ENCODE peak calls at places on chromosomes 6 and 20, in nine cellular contexts. T, S, D, G, M, Y, K, H and W are unnamed samples.

GRCh38 chr6:149225370-149225769 is 92.1 kb upstream of the TAB2 start:
- DNase-seq in T (no peak), S (no peak), D (no peak), G (no peak), M (no peak), Y (no peak), K (no peak), H (no peak), W (no peak)

GRCh38 chr20:38113401-38114325 is 51.4 kb downstream of the TGM2 start:
- DNase-seq in T (peak; percentile 78), S (no peak), D (no peak), G (no peak), M (no peak), Y (no peak), K (no peak), H (no peak), W (no peak)

GRCh38 chr6:33961686-33962085 is 157.9 kb upstream of the MLN start:
- DNase-seq in T (no peak), S (no peak), D (no peak), G (no peak), M (peak; percentile 51), Y (no peak), K (no peak), H (no peak), W (peak; percentile 32)

GRCh38 chr6:42468273-42468672 is 16.5 kb upstream of the TRERF1 start:
- DNase-seq in T (no peak), S (no peak), D (no peak), G (no peak), M (no peak), Y (no peak), K (no peak), H (no peak), W (no peak)

GRCh38 chr6:9138856-9139426 is 703.6 kb upstream of the SLC35B3 start:
- DNase-seq in T (no peak), S (peak; percentile 2), D (no peak), G (no peak), M (no peak), Y (no peak), K (no peak), H (no peak), W (no peak)

GRCh38 chr20:52103911-52104545 is 87.6 kb downstream of the ZFP64 start:
- DNase-seq in T (no peak), S (no peak), D (no peak), G (peak; percentile 11), M (no peak), Y (no peak), K (peak; percentile 89), H (no peak), W (peak; percentile 48)

GRCh38 chr20:11686900-11687543 is 230.7 kb upstream of the BTBD3 start:
- DNase-seq in T (no peak), S (no peak), D (peak; percentile 58), G (peak; percentile 4), M (no peak), Y (peak; percentile 60), K (no peak), H (no peak), W (peak; percentile 65)

GRCh38 chr6:134422426-134423231 is 104.7 kb upstream of the SGK1 start:
- DNase-seq in T (peak; percentile 84), S (no peak), D (no peak), G (peak; percentile 98), M (no peak), Y (no peak), K (no peak), H (no peak), W (no peak)

GRCh38 chr20:17570347-17571152 is 675 bp downstream of the DSTN start:
- DNase-seq in T (peak; percentile 53), S (peak; percentile 25), D (peak; percentile 67), G (peak; percentile 60), M (peak; percentile 86), Y (peak; percentile 56), K (no peak), H (peak; percentile 9), W (peak; percentile 83)

GRCh38 chr20:5557123-5557522 is 193.1 kb upstream of the SHLD1 start:
- DNase-seq in T (no peak), S (no peak), D (peak; percentile 50), G (peak; percentile 68), M (no peak), Y (no peak), K (no peak), H (peak; percentile 32), W (no peak)

GRCh38 chr6:97586344-97586743 is 303.3 kb upstream of the MMS22L start:
- DNase-seq in T (no peak), S (peak; percentile 3), D (no peak), G (peak; percentile 1), M (no peak), Y (no peak), K (no peak), H (no peak), W (no peak)

GRCh38 chr20:39016076-39016475 is 53.9 kb downstream of the DHX35 start:
- DNase-seq in T (no peak), S (no peak), D (no peak), G (no peak), M (no peak), Y (no peak), K (no peak), H (no peak), W (no peak)

GRCh38 chr20:50312002-50312681 is 121.5 kb downstream of the CEBPB start:
- DNase-seq in T (no peak), S (no peak), D (no peak), G (no peak), M (peak; percentile 50), Y (no peak), K (no peak), H (no peak), W (peak; percentile 33)

GRCh38 chr20:41380551-41381262 is 14.1 kb upstream of the EMILIN3 start:
- DNase-seq in T (no peak), S (no peak), D (no peak), G (no peak), M (peak; percentile 31), Y (no peak), K (no peak), H (no peak), W (peak; percentile 42)

GRCh38 chr6:75374913-75375530 is 90.4 kb upstream of the TMEM30A start:
- DNase-seq in T (no peak), S (no peak), D (no peak), G (peak; percentile 33), M (no peak), Y (no peak), K (no peak), H (no peak), W (no peak)

GRCh38 chr20:34561661-34562060 is 3.1 kb downstream of the MAP1LC3A start:
- DNase-seq in T (no peak), S (no peak), D (no peak), G (no peak), M (no peak), Y (no peak), K (no peak), H (no peak), W (no peak)

GRCh38 chr6:19356692-19357091 is 480.5 kb upstream of the ID4 start:
- DNase-seq in T (no peak), S (no peak), D (no peak), G (no peak), M (no peak), Y (no peak), K (no peak), H (no peak), W (no peak)

GRCh38 chr6:98836025-98836961 is 1.9 kb downstream of the POU3F2 start:
- DNase-seq in T (no peak), S (peak; percentile 74), D (no peak), G (no peak), M (no peak), Y (no peak), K (no peak), H (no peak), W (no peak)

GRCh38 chr6:51743999-51744398 is 343.4 kb downstream of the PKHD1 start:
- DNase-seq in T (no peak), S (no peak), D (no peak), G (no peak), M (no peak), Y (no peak), K (no peak), H (no peak), W (no peak)

GRCh38 chr6:52788478-52788877 is 15.1 kb downstream of the GSTA1 start:
- DNase-seq in T (no peak), S (no peak), D (peak; percentile 50), G (peak; percentile 11), M (no peak), Y (peak; percentile 23), K (no peak), H (no peak), W (no peak)

GRCh38 chr6:130890531-130890950 is 63.3 kb downstream of the SMLR1 start:
- DNase-seq in T (no peak), S (no peak), D (no peak), G (peak; percentile 31), M (no peak), Y (no peak), K (no peak), H (no peak), W (no peak)

GRCh38 chr6:139834232-139834631 is 459.8 kb upstream of the CITED2 start:
- DNase-seq in T (no peak), S (no peak), D (no peak), G (no peak), M (no peak), Y (no peak), K (no peak), H (no peak), W (no peak)

GRCh38 chr20:15739056-15739455 is 834.2 kb downstream of the KIF16B start:
- DNase-seq in T (no peak), S (no peak), D (no peak), G (no peak), M (no peak), Y (no peak), K (no peak), H (no peak), W (no peak)

GRCh38 chr6:41413250-41413649 is 77.8 kb downstream of the NCR2 start:
- DNase-seq in T (no peak), S (no peak), D (no peak), G (no peak), M (no peak), Y (no peak), K (no peak), H (no peak), W (no peak)

GRCh38 chr20:1467355-1468116 is 887 bp upstream of the NSFL1C start:
- DNase-seq in T (no peak), S (peak; percentile 41), D (peak; percentile 52), G (no peak), M (no peak), Y (peak; percentile 56), K (peak; percentile 91), H (no peak), W (no peak)

GRCh38 chr6:90086517-90086916 is 192.2 kb downstream of the GJA10 start:
- DNase-seq in T (no peak), S (no peak), D (no peak), G (no peak), M (no peak), Y (no peak), K (no peak), H (no peak), W (no peak)

GRCh38 chr6:112258636-112259336 is 4.4 kb upstream of the LAMA4 start:
- DNase-seq in T (no peak), S (no peak), D (no peak), G (no peak), M (no peak), Y (no peak), K (no peak), H (no peak), W (no peak)

GRCh38 chr6:37243816-37244370 is 13.7 kb upstream of the TBC1D22B start:
- DNase-seq in T (no peak), S (no peak), D (no peak), G (no peak), M (no peak), Y (no peak), K (no peak), H (no peak), W (no peak)

GRCh38 chr6:44542401-44543116 is 155.1 kb downstream of the CDC5L start:
- DNase-seq in T (peak; percentile 58), S (peak; percentile 43), D (no peak), G (no peak), M (peak; percentile 70), Y (no peak), K (no peak), H (no peak), W (no peak)

GRCh38 chr6:46437671-46438221 is 53.5 kb downstream of the RCAN2 start:
- DNase-seq in T (no peak), S (no peak), D (no peak), G (no peak), M (no peak), Y (no peak), K (no peak), H (no peak), W (no peak)

GRCh38 chr6:40956871-40957270 is 82.2 kb downstream of the UNC5CL start:
- DNase-seq in T (no peak), S (no peak), D (no peak), G (no peak), M (no peak), Y (no peak), K (no peak), H (no peak), W (no peak)